ENCODE peak calls at places on chromosomes 3 and 15, in eight cellular contexts. Y is HEK293T; P is dermis blood vessel endothelial cell; F is activated gamma-delta T cell treated with anti-CD3 and anti-CD28 coated beads, Interleukin-2, amount 50 U/mL, for 16 hours; T is lower lobe of right lung; D is left ventricle myocardium inferior; N is NAMALWA; L is ureter. H is an unnamed sample.

GRCh38 chr15:93987068-93987467 is 244.3 kb upstream of the MCTP2 start:
- DNase-seq in Y (no peak), P (no peak), F (peak; percentile 0), T (no peak), D (no peak), N (no peak), L (no peak), H (no peak)

GRCh38 chr3:123026551-123027291 is 842 bp downstream of the SEMA5B start:
- DNase-seq in Y (no peak), P (peak; percentile 17), F (no peak), T (peak; percentile 57), D (peak; percentile 39), N (no peak), L (peak; percentile 46), H (no peak)

GRCh38 chr15:71167445-71168162 is 52.3 kb downstream of the THSD4 start:
- DNase-seq in Y (no peak), P (no peak), F (no peak), T (no peak), D (no peak), N (no peak), L (no peak), H (no peak)

GRCh38 chr3:109355625-109356441 is 18.5 kb upstream of the DPPA4 start:
- DNase-seq in Y (no peak), P (no peak), F (no peak), T (no peak), D (no peak), N (no peak), L (no peak), H (no peak)

GRCh38 chr15:48862705-48863104 is 15.2 kb upstream of the EID1 start:
- DNase-seq in Y (no peak), P (no peak), F (no peak), T (no peak), D (no peak), N (peak; percentile 23), L (no peak), H (no peak)

GRCh38 chr15:52076889-52077781 is 35.4 kb downstream of the BCL2L10 start:
- DNase-seq in Y (no peak), P (peak; percentile 47), F (no peak), T (no peak), D (no peak), N (no peak), L (no peak), H (peak; percentile 98)

GRCh38 chr3:38984110-38984509 is 67.6 kb downstream of the SCN11A start:
- DNase-seq in Y (no peak), P (no peak), F (no peak), T (no peak), D (no peak), N (peak; percentile 5), L (no peak), H (peak; percentile 46)

GRCh38 chr3:98555025-98555379 is 23.2 kb downstream of the GPR15 start:
- DNase-seq in Y (no peak), P (no peak), F (no peak), T (no peak), D (no peak), N (no peak), L (no peak), H (no peak)

GRCh38 chr15:51128701-51129100 is 34.0 kb upstream of the TNFAIP8L3 start:
- DNase-seq in Y (no peak), P (no peak), F (no peak), T (no peak), D (no peak), N (no peak), L (no peak), H (no peak)

GRCh38 chr3:132522353-132522752 is 74.7 kb upstream of the ACKR4 start:
- DNase-seq in Y (no peak), P (no peak), F (no peak), T (no peak), D (no peak), N (no peak), L (no peak), H (no peak)

GRCh38 chr15:100893261-100893963 is 13.8 kb downstream of the ALDH1A3 start:
- DNase-seq in Y (no peak), P (no peak), F (no peak), T (no peak), D (no peak), N (no peak), L (no peak), H (no peak)